ENCODE peak calls at places on chromosome 14, in six cellular contexts. J, K, G, O, B and W are unnamed samples. For H3K9me3, the result is how much of the 10 kb centered on the place peaks cover.

GRCh38 chr14:64636208-64636979 is 67.8 kb upstream of the PLEKHG3 start:
- DNase-seq in J (peak), K (peak), G (no peak), O (peak), B (peak), W (peak)

GRCh38 chr14:103856105-103856504 is 8.7 kb upstream of the PPP1R13B start:
- DNase-seq in J (no peak), K (no peak), G (no peak), O (no peak), B (no peak), W (no peak)

GRCh38 chr14:70784886-70785285 is 24.4 kb downstream of the MAP3K9 start:
- DNase-seq in J (no peak), K (no peak), G (no peak), O (no peak), B (no peak), W (no peak)

GRCh38 chr14:21796912-21797311 is 123.3 kb upstream of the OR4E1 start:
- DNase-seq in J (no peak), K (no peak), G (no peak), O (no peak), B (no peak), W (no peak)

GRCh38 chr14:51847489-51847796 is 13.0 kb upstream of the GNG2 start:
- DNase-seq in J (no peak), K (no peak), G (no peak), O (no peak), B (no peak), W (no peak)

GRCh38 chr14:105502446-105503295 is 11.6 kb downstream of the TEDC1 start:
- DNase-seq in J (no peak), K (no peak), G (no peak), O (no peak), B (no peak), W (no peak)

GRCh38 chr14:75259510-75259855 is 19.1 kb upstream of the FOS start:
- DNase-seq in J (no peak), K (no peak), G (no peak), O (no peak), B (peak), W (no peak)

GRCh38 chr14:35336171-35337073 is 44.2 kb downstream of the PSMA6 start:
- DNase-seq in J (peak), K (peak), G (peak), O (peak), B (peak), W (no peak)

GRCh38 chr14:104687601-104688504 is 1.6 kb upstream of the INF2 start:
- DNase-seq in J (peak), K (peak), G (no peak), O (peak), B (peak), W (no peak)

GRCh38 chr14:90445011-90445410 is 48.2 kb downstream of the CALM1 start:
- DNase-seq in J (no peak), K (no peak), G (no peak), O (no peak), B (no peak), W (no peak)

GRCh38 chr14:35470775-35471174 is 63.2 kb upstream of the INSM2 start:
- DNase-seq in J (no peak), K (no peak), G (no peak), O (no peak), B (no peak), W (no peak)

GRCh38 chr14:52609445-52610044 is 56.9 kb downstream of the GPR137C start:
- DNase-seq in J (no peak), K (no peak), G (no peak), O (no peak), B (no peak), W (no peak)

GRCh38 chr14:76480426-76480825 is 104.5 kb downstream of the ESRRB start:
- DNase-seq in J (no peak), K (no peak), G (no peak), O (no peak), B (no peak), W (no peak)

GRCh38 chr14:79011091-79011919 is 841.1 kb downstream of the NRXN3 start:
- DNase-seq in J (no peak), K (no peak), G (peak), O (no peak), B (peak), W (no peak)

GRCh38 chr14:96852823-96853422 is 55.7 kb downstream of the VRK1 start:
- DNase-seq in J (no peak), K (no peak), G (peak), O (no peak), B (peak), W (no peak)

GRCh38 chr14:52069617-52070431 is 965 bp upstream of the NID2 start:
- DNase-seq in J (no peak), K (peak), G (no peak), O (peak), B (no peak), W (no peak)

GRCh38 chr14:64763801-64764511 is 59.7 kb downstream of the PLEKHG3 start:
- DNase-seq in J (no peak), K (no peak), G (no peak), O (peak), B (no peak), W (no peak)

GRCh38 chr14:100155049-100155621 is 4.3 kb downstream of the DEGS2 start:
- DNase-seq in J (no peak), K (no peak), G (no peak), O (no peak), B (peak), W (no peak)
- H3K27ac ChIP-seq in J (peak), K (no peak), G (no peak), O (no peak), B (peak), W (no peak)

GRCh38 chr14:93034671-93034994 is 81.1 kb downstream of the ITPK1 start:
- DNase-seq in J (no peak), K (no peak), G (no peak), O (no peak), B (no peak), W (no peak)

GRCh38 chr14:93035585-93035916 is 80.2 kb downstream of the ITPK1 start:
- DNase-seq in J (no peak), K (no peak), G (no peak), O (no peak), B (no peak), W (no peak)

GRCh38 chr14:93037354-93037753 is 78.4 kb downstream of the ITPK1 start:
- DNase-seq in J (no peak), K (no peak), G (no peak), O (no peak), B (no peak), W (no peak)

GRCh38 chr14:93036652-93037341 is 78.9 kb downstream of the ITPK1 start:
- DNase-seq in J (no peak), K (no peak), G (no peak), O (peak), B (no peak), W (no peak)

GRCh38 chr14:93035917-93036651 is 79.6 kb downstream of the ITPK1 start:
- DNase-seq in J (no peak), K (peak), G (no peak), O (peak), B (no peak), W (peak)
- H3K4me3 ChIP-seq in J (no peak), K (no peak), G (no peak), O (no peak), B (no peak), W (no peak)

DNA sequence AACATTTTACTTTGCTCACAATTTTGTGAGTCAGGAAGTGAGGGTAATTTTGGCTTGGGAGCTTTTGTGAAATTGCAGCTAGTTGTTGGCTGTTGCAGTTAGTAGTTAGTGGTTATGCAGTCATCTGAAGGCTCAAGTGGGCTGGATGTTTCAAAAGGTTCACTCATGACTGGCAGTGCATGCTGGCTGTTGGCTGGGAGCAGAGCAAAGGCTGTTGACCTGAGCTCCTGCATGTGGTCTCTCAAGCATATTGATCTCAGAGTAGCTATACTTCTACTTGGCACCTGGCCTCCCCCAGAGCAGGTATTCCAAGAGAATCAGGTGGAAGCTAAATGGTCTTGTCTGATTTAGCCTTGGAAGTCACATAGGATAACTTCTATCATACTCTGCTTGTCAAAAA is 414.1 kb upstream of the STXBP6 start:
- DNase-seq in J (no peak), K (no peak), G (no peak), O (no peak), B (no peak), W (no peak)
- H3K9me3 ChIP-seq in J (under half), K (under half), G (under half), O (under half), B (under half), W (under half)

GRCh38 chr14:95272057-95272456 is 47.7 kb downstream of the CLMN start:
- DNase-seq in J (no peak), K (no peak), G (no peak), O (no peak), B (no peak), W (no peak)
- H3K27ac ChIP-seq in J (no peak), K (no peak), G (no peak), O (no peak), B (peak), W (no peak)

GRCh38 chr14:68548194-68549056 is 244.4 kb downstream of the ZFP36L1 start:
- DNase-seq in J (peak), K (peak), G (peak), O (peak), B (peak), W (no peak)
- H3K4me3 ChIP-seq in J (no peak), K (no peak), G (no peak), O (no peak), B (no peak), W (no peak)

GRCh38 chr14:34090451-34090850 is 139.6 kb upstream of the EGLN3 start:
- DNase-seq in J (no peak), K (no peak), G (no peak), O (no peak), B (no peak), W (no peak)

GRCh38 chr14:34094384-34094783 is 143.5 kb upstream of the EGLN3 start:
- DNase-seq in J (no peak), K (no peak), G (no peak), O (no peak), B (no peak), W (no peak)

GRCh38 chr14:34098045-34098984 is 147.4 kb upstream of the EGLN3 start:
- DNase-seq in J (peak), K (peak), G (no peak), O (peak), B (peak), W (no peak)

GRCh38 chr14:34088918-34089317 is 138.0 kb upstream of the EGLN3 start:
- DNase-seq in J (no peak), K (no peak), G (no peak), O (no peak), B (no peak), W (no peak)

GRCh38 chr14:34093878-34094277 is 143.0 kb upstream of the EGLN3 start:
- DNase-seq in J (no peak), K (no peak), G (no peak), O (no peak), B (no peak), W (no peak)
- H3K9me3 ChIP-seq in J (under half), K (under half), G (under half), O (under half), B (under half), W (under half)